ENCODE peak calls at places on chromosomes 4 and X, in ten cellular contexts. One of them, this sample, is unnamed. For H3K4me1, the result is how much of the 10 kb centered on the place peaks cover.

GRCh38 chrX:24023972-24024664 is 2.9 kb downstream of the KLHL15 start:
- DNase-seq in H1: no peak
- DNase-seq in GM23338: no peak
- DNase-seq in breast epithelium: no peak
- DNase-seq in K562: no peak
- DNase-seq in HepG2: no peak
- DNase-seq in Panc1: no peak
- DNase-seq in sigmoid colon: no peak
- DNase-seq in spleen: no peak
- DNase-seq in upper lobe of left lung: no peak
- DNase-seq in this sample: no peak

GRCh38 chr4:21009956-21010355 is 309.7 kb downstream of the PACRGL start:
- DNase-seq in H1: no peak
- DNase-seq in GM23338: no peak
- DNase-seq in breast epithelium: no peak
- DNase-seq in K562: no peak
- DNase-seq in HepG2: no peak
- DNase-seq in Panc1: no peak
- DNase-seq in sigmoid colon: no peak
- DNase-seq in spleen: no peak
- DNase-seq in upper lobe of left lung: no peak
- DNase-seq in this sample: no peak

GRCh38 chrX:17082831-17083230 is 136.4 kb downstream of the REPS2 start:
- DNase-seq in H1: no peak
- DNase-seq in GM23338: peak
- DNase-seq in breast epithelium: no peak
- DNase-seq in K562: peak
- DNase-seq in HepG2: peak
- DNase-seq in Panc1: no peak
- DNase-seq in sigmoid colon: no peak
- DNase-seq in spleen: no peak
- DNase-seq in upper lobe of left lung: no peak
- DNase-seq in this sample: no peak

GRCh38 chr4:53651142-53651720 is 59.9 kb upstream of the LNX1 start:
- DNase-seq in H1: no peak
- DNase-seq in GM23338: no peak
- DNase-seq in breast epithelium: peak
- DNase-seq in K562: no peak
- DNase-seq in HepG2: no peak
- DNase-seq in Panc1: no peak
- DNase-seq in sigmoid colon: no peak
- DNase-seq in spleen: no peak
- DNase-seq in upper lobe of left lung: no peak
- DNase-seq in this sample: no peak

GRCh38 chr4:181420950-181421349 is 822.3 kb upstream of the TENM3 start:
- DNase-seq in H1: no peak
- DNase-seq in GM23338: no peak
- DNase-seq in breast epithelium: no peak
- DNase-seq in K562: no peak
- DNase-seq in HepG2: no peak
- DNase-seq in Panc1: no peak
- DNase-seq in sigmoid colon: no peak
- DNase-seq in spleen: no peak
- DNase-seq in upper lobe of left lung: no peak
- DNase-seq in this sample: no peak

GRCh38 chrX:153411988-153412574 is 809 bp downstream of the ZFP92 start:
- DNase-seq in H1: no peak
- DNase-seq in GM23338: no peak
- DNase-seq in breast epithelium: no peak
- DNase-seq in K562: no peak
- DNase-seq in HepG2: no peak
- DNase-seq in Panc1: no peak
- DNase-seq in sigmoid colon: no peak
- DNase-seq in spleen: peak
- DNase-seq in upper lobe of left lung: no peak
- DNase-seq in this sample: no peak

GRCh38 chr4:37803348-37803973 is 23.0 kb upstream of the PGM2 start:
- DNase-seq in H1: no peak
- DNase-seq in GM23338: peak
- DNase-seq in breast epithelium: no peak
- DNase-seq in K562: peak
- DNase-seq in HepG2: peak
- DNase-seq in Panc1: no peak
- DNase-seq in sigmoid colon: no peak
- DNase-seq in spleen: no peak
- DNase-seq in upper lobe of left lung: no peak
- DNase-seq in this sample: no peak

GRCh38 chr4:167023359-167023925 is 210.9 kb downstream of the SPOCK3 start:
- DNase-seq in H1: no peak
- DNase-seq in GM23338: no peak
- DNase-seq in breast epithelium: no peak
- DNase-seq in K562: no peak
- DNase-seq in HepG2: no peak
- DNase-seq in Panc1: no peak
- DNase-seq in sigmoid colon: no peak
- DNase-seq in spleen: no peak
- DNase-seq in upper lobe of left lung: no peak
- DNase-seq in this sample: no peak

GRCh38 chr4:109352941-109353340 is 50.5 kb upstream of the COL25A1 start:
- DNase-seq in H1: no peak
- DNase-seq in GM23338: no peak
- DNase-seq in breast epithelium: no peak
- DNase-seq in K562: no peak
- DNase-seq in HepG2: no peak
- DNase-seq in Panc1: no peak
- DNase-seq in sigmoid colon: no peak
- DNase-seq in spleen: no peak
- DNase-seq in upper lobe of left lung: no peak
- DNase-seq in this sample: no peak

GRCh38 chrX:109299091-109299490 is 182.8 kb downstream of the GUCY2F start:
- DNase-seq in H1: no peak
- DNase-seq in GM23338: no peak
- DNase-seq in breast epithelium: no peak
- DNase-seq in K562: no peak
- DNase-seq in HepG2: no peak
- DNase-seq in Panc1: no peak
- DNase-seq in sigmoid colon: no peak
- DNase-seq in spleen: no peak
- DNase-seq in upper lobe of left lung: no peak
- DNase-seq in this sample: no peak

GRCh38 chrX:21912220-21912619 is 28.3 kb upstream of the SMS start:
- DNase-seq in H1: no peak
- DNase-seq in GM23338: no peak
- DNase-seq in breast epithelium: no peak
- DNase-seq in K562: no peak
- DNase-seq in HepG2: no peak
- DNase-seq in Panc1: no peak
- DNase-seq in sigmoid colon: no peak
- DNase-seq in spleen: no peak
- DNase-seq in upper lobe of left lung: no peak
- DNase-seq in this sample: no peak
- H3K4me1 ChIP-seq in H1: under half
- H3K4me1 ChIP-seq in GM23338: under half
- H3K4me1 ChIP-seq in breast epithelium: under half
- H3K4me1 ChIP-seq in K562: under half
- H3K4me1 ChIP-seq in HepG2: under half
- H3K4me1 ChIP-seq in Panc1: under half
- H3K4me1 ChIP-seq in sigmoid colon: under half
- H3K4me1 ChIP-seq in spleen: under half
- H3K4me1 ChIP-seq in upper lobe of left lung: under half
- H3K4me1 ChIP-seq in this sample: under half

GRCh38 chrX:40003071-40003981 is 94.4 kb downstream of the BCOR start:
- DNase-seq in H1: no peak
- DNase-seq in GM23338: no peak
- DNase-seq in breast epithelium: no peak
- DNase-seq in K562: no peak
- DNase-seq in HepG2: peak
- DNase-seq in Panc1: no peak
- DNase-seq in sigmoid colon: no peak
- DNase-seq in spleen: no peak
- DNase-seq in upper lobe of left lung: no peak
- DNase-seq in this sample: no peak
- TF ChIP-seq POLR2AphosphoS5 in H1: no peak
- TF ChIP-seq POLR2AphosphoS5 in GM23338: no peak
- TF ChIP-seq POLR2AphosphoS5 in breast epithelium: no peak
- TF ChIP-seq POLR2AphosphoS5 in K562: no peak
- TF ChIP-seq POLR2AphosphoS5 in HepG2: no peak
- TF ChIP-seq POLR2AphosphoS5 in Panc1: no peak
- TF ChIP-seq POLR2AphosphoS5 in sigmoid colon: no peak
- TF ChIP-seq POLR2AphosphoS5 in spleen: no peak
- TF ChIP-seq POLR2AphosphoS5 in upper lobe of left lung: no peak
- TF ChIP-seq POLR2AphosphoS5 in this sample: no peak

GRCh38 chr4:74541611-74542177 is 96.8 kb downstream of the AREG start:
- DNase-seq in H1: no peak
- DNase-seq in GM23338: no peak
- DNase-seq in breast epithelium: no peak
- DNase-seq in K562: no peak
- DNase-seq in HepG2: no peak
- DNase-seq in Panc1: no peak
- DNase-seq in sigmoid colon: no peak
- DNase-seq in spleen: no peak
- DNase-seq in upper lobe of left lung: no peak
- DNase-seq in this sample: no peak
- H3K4me1 ChIP-seq in H1: under half
- H3K4me1 ChIP-seq in GM23338: under half
- H3K4me1 ChIP-seq in breast epithelium: under half
- H3K4me1 ChIP-seq in K562: under half
- H3K4me1 ChIP-seq in HepG2: under half
- H3K4me1 ChIP-seq in Panc1: under half
- H3K4me1 ChIP-seq in sigmoid colon: under half
- H3K4me1 ChIP-seq in spleen: under half
- H3K4me1 ChIP-seq in upper lobe of left lung: under half
- H3K4me1 ChIP-seq in this sample: under half

GRCh38 chr4:40177591-40177990 is 19.2 kb upstream of the RHOH start:
- DNase-seq in H1: no peak
- DNase-seq in GM23338: no peak
- DNase-seq in breast epithelium: no peak
- DNase-seq in K562: no peak
- DNase-seq in HepG2: no peak
- DNase-seq in Panc1: no peak
- DNase-seq in sigmoid colon: no peak
- DNase-seq in spleen: no peak
- DNase-seq in upper lobe of left lung: no peak
- DNase-seq in this sample: no peak

GRCh38 chr4:40178672-40179071 is 18.2 kb upstream of the RHOH start:
- DNase-seq in H1: no peak
- DNase-seq in GM23338: no peak
- DNase-seq in breast epithelium: no peak
- DNase-seq in K562: no peak
- DNase-seq in HepG2: no peak
- DNase-seq in Panc1: no peak
- DNase-seq in sigmoid colon: no peak
- DNase-seq in spleen: no peak
- DNase-seq in upper lobe of left lung: no peak
- DNase-seq in this sample: no peak

GRCh38 chr4:40176602-40177001 is 20.2 kb upstream of the RHOH start:
- DNase-seq in H1: no peak
- DNase-seq in GM23338: peak
- DNase-seq in breast epithelium: no peak
- DNase-seq in K562: no peak
- DNase-seq in HepG2: no peak
- DNase-seq in Panc1: no peak
- DNase-seq in sigmoid colon: no peak
- DNase-seq in spleen: no peak
- DNase-seq in upper lobe of left lung: no peak
- DNase-seq in this sample: no peak

GRCh38 chr4:40170588-40170987 is 26.2 kb upstream of the RHOH start:
- DNase-seq in H1: no peak
- DNase-seq in GM23338: no peak
- DNase-seq in breast epithelium: no peak
- DNase-seq in K562: no peak
- DNase-seq in HepG2: no peak
- DNase-seq in Panc1: no peak
- DNase-seq in sigmoid colon: no peak
- DNase-seq in spleen: no peak
- DNase-seq in upper lobe of left lung: no peak
- DNase-seq in this sample: no peak

GRCh38 chr4:40173470-40173875 is 23.4 kb upstream of the RHOH start:
- DNase-seq in H1: no peak
- DNase-seq in GM23338: no peak
- DNase-seq in breast epithelium: no peak
- DNase-seq in K562: no peak
- DNase-seq in HepG2: no peak
- DNase-seq in Panc1: no peak
- DNase-seq in sigmoid colon: no peak
- DNase-seq in spleen: no peak
- DNase-seq in upper lobe of left lung: no peak
- DNase-seq in this sample: no peak
- TF ChIP-seq POLR2AphosphoS5 in H1: no peak
- TF ChIP-seq POLR2AphosphoS5 in GM23338: no peak
- TF ChIP-seq POLR2AphosphoS5 in breast epithelium: no peak
- TF ChIP-seq POLR2AphosphoS5 in K562: no peak
- TF ChIP-seq POLR2AphosphoS5 in HepG2: no peak
- TF ChIP-seq POLR2AphosphoS5 in Panc1: no peak
- TF ChIP-seq POLR2AphosphoS5 in sigmoid colon: no peak
- TF ChIP-seq POLR2AphosphoS5 in spleen: no peak
- TF ChIP-seq POLR2AphosphoS5 in upper lobe of left lung: no peak
- TF ChIP-seq POLR2AphosphoS5 in this sample: no peak